ENCODE peak calls at places on chromosome 16, in five cellular contexts. Q is A549, F is transverse colon, S is body of pancreas, C is IMR-90. K is an unnamed sample.

GRCh38 chr16:75122609-75123008 is 6.0 kb upstream of the LDHD start:
- DNase-seq in Q (no peak), C (no peak), F (no peak), S (no peak), K (no peak)

GRCh38 chr16:16183562-16183961 is 39.7 kb downstream of the ABCC6 start:
- DNase-seq in C (no peak), Q (no peak), S (no peak), F (no peak), K (no peak)

GRCh38 chr16:57151369-57151768 is 34.5 kb downstream of the PSME3IP1 start:
- DNase-seq in Q (no peak), F (no peak), C (no peak), S (no peak), K (no peak)

GRCh38 chr16:10170016-10170415 is 12.2 kb downstream of the GRIN2A start:
- DNase-seq in F (no peak), S (no peak), Q (no peak), C (no peak), K (no peak)

GRCh38 chr16:50025544-50025931 is 513 bp downstream of the CNEP1R1 start:
- DNase-seq in F (peak; percentile 20), S (peak; percentile 14), Q (no peak), C (no peak), K (no peak)

GRCh38 chr16:85176541-85177447 is 64.5 kb upstream of the CIBAR2 start:
- DNase-seq in Q (no peak), F (no peak), C (peak; percentile 52), S (no peak), K (no peak)

GRCh38 chr16:23339781-23340180 is 37.7 kb downstream of the SCNN1B start:
- DNase-seq in Q (no peak), C (no peak), F (no peak), S (no peak), K (no peak)

GRCh38 chr16:23009075-23009474 is 140.2 kb downstream of the USP31 start:
- DNase-seq in Q (no peak), F (no peak), S (no peak), C (no peak), K (no peak)

GRCh38 chr16:76531236-76531635 is 254.0 kb downstream of the CNTNAP4 start:
- DNase-seq in C (no peak), F (no peak), S (no peak), Q (no peak), K (no peak)

GRCh38 chr16:15581127-15581815 is 61.7 kb downstream of the MARF1 start:
- DNase-seq in Q (no peak), C (no peak), F (no peak), S (no peak), K (no peak)

GRCh38 chr16:27978876-27979275 is 84.6 kb downstream of the GSG1L start:
- DNase-seq in C (no peak), F (no peak), S (no peak), Q (no peak), K (no peak)
- TF ChIP-seq POLR2A in C (no peak), F (no peak), S (no peak), Q (no peak), K (no peak)

GRCh38 chr16:2449118-2449517 is 10.8 kb upstream of the TEDC2 start:
- DNase-seq in C (no peak), Q (no peak), S (no peak), F (no peak), K (no peak)

GRCh38 chr16:2450535-2450934 is 9.4 kb upstream of the TEDC2 start:
- DNase-seq in S (no peak), F (no peak), C (no peak), Q (no peak), K (no peak)

GRCh38 chr16:2451851-2452320 is 8.0 kb upstream of the TEDC2 start:
- DNase-seq in Q (no peak), S (no peak), F (no peak), C (no peak), K (no peak)

GRCh38 chr16:2450975-2451381 is 8.9 kb upstream of the TEDC2 start:
- DNase-seq in F (no peak), C (no peak), Q (no peak), S (no peak), K (no peak)

GRCh38 chr16:2447920-2448583 is 11.9 kb upstream of the TEDC2 start:
- DNase-seq in C (peak; percentile 61), S (no peak), Q (no peak), F (no peak), K (no peak)
- H3K4me1 ChIP-seq in C (peaks cover 5% of the 10 kb centered on the region), S (no peaks in the 10 kb centered on the region), Q (peaks cover 4% of the 10 kb centered on the region), F (no peaks in the 10 kb centered on the region), K (no peaks in the 10 kb centered on the region)

GRCh38 chr16:67248401-67249177 is at the start of gene SLC9A5:
- DNase-seq in Q (no peak), F (no peak), S (no peak), C (no peak), K (no peak)

GRCh38 chr16:67246081-67246944 is 968 bp downstream of the FHOD1 start:
- DNase-seq in S (peak; percentile 93), Q (peak; percentile 79), C (peak; percentile 85), F (peak; percentile 94), K (peak; percentile 89)

GRCh38 chr16:67249178-67249759 is 490 bp downstream of the SLC9A5 start:
- DNase-seq in C (no peak), F (no peak), Q (no peak), S (no peak), K (no peak)

GRCh38 chr16:67246945-67247697 is at the start of gene FHOD1:
- DNase-seq in C (peak; percentile 92), F (peak; percentile 100), Q (peak; percentile 95), S (peak; percentile 99), K (peak; percentile 97)

DNA sequence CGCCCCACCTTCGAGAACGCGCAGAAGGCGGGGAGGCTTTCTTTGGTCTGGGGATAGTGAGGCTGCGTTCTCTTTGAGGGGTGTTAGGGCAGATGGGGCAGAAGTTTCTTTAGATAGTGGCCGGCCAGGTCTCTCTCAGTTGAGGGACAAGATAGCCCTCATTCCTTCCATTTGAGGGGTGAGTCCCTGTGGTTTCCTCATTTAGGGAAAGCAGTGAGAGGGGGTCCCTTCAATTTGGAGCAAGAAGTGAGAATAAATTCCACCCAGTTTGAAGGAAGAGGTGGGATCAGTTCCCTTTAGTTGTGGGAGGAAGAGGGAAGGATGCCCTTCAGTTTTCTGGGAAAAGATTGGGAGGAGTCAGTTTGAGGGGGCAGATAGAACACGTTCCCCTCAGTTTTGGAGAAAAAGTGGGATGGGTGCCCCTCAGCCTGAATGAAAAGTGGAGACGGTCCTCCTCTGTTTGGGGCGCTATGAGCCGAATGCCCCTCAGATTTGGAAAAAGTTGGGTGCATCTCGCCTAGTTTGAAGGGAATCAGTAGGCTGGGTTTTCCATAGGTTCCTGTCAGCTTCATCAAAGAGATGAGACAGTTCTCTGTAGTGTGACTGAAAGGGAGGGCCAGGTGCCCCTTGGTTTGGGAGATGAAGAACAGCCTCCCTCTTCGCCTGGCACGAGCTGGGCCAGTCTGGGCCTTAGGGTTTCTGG is 568 bp upstream of the FHOD1 start:
- DNase-seq in C (no peak), F (no peak), Q (no peak), S (no peak), K (no peak)
- TF ChIP-seq POLR2A in C (no peak), F (no peak), Q (no peak), S (no peak), K (no peak)

GRCh38 chr16:89351645-89352044 is 134.1 kb downstream of the ZNF778 start:
- DNase-seq in Q (no peak), S (no peak), F (no peak), C (no peak), K (no peak)

GRCh38 chr16:89354325-89354724 is 136.0 kb downstream of the ANKRD11 start:
- DNase-seq in C (no peak), Q (no peak), S (peak; percentile 42), F (no peak), K (no peak)

GRCh38 chr16:89349947-89350633 is 132.6 kb downstream of the ZNF778 start:
- DNase-seq in C (no peak), F (no peak), Q (no peak), S (no peak), K (no peak)

GRCh38 chr16:89350701-89351380 is 133.3 kb downstream of the ZNF778 start:
- DNase-seq in Q (no peak), C (peak; percentile 63), S (no peak), F (no peak), K (no peak)

DNA sequence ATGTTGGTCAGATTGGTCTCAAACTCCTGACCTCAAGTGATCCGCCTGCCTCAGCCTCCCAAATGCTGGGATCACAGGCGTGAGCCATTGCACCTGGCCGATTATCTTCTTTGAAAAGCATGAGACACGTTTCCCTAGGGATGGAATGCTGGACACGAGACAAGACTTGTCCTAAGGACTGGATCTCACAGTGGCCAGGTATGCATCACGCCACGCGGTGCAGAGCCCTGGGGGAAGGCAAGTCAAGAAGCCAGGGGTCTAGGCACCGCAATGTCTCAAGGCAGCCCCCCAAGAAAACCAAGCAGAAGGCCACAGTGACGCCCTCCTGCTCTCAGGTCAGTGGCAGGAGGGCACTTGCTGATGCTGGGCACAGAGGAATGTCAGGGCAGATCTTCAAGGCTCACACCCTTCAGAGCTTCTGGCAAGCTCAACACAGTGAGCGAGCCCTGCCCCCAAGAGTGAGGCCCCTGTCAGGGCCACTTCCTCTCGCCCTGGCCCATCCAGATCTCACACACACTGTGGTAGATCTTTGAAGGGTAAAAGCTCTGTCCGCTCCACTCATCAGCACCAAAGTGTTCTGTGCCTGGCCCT is 134.7 kb downstream of the ZNF778 start:
- DNase-seq in Q (no peak), C (no peak), F (no peak), S (no peak), K (no peak)
- H3K4me1 ChIP-seq in Q (peaks cover 62% of the 10 kb centered on the region), C (peaks cover 9% of the 10 kb centered on the region), F (peaks cover 8% of the 10 kb centered on the region), S (peaks cover 52% of the 10 kb centered on the region), K (peaks cover 6% of the 10 kb centered on the region)

DNA sequence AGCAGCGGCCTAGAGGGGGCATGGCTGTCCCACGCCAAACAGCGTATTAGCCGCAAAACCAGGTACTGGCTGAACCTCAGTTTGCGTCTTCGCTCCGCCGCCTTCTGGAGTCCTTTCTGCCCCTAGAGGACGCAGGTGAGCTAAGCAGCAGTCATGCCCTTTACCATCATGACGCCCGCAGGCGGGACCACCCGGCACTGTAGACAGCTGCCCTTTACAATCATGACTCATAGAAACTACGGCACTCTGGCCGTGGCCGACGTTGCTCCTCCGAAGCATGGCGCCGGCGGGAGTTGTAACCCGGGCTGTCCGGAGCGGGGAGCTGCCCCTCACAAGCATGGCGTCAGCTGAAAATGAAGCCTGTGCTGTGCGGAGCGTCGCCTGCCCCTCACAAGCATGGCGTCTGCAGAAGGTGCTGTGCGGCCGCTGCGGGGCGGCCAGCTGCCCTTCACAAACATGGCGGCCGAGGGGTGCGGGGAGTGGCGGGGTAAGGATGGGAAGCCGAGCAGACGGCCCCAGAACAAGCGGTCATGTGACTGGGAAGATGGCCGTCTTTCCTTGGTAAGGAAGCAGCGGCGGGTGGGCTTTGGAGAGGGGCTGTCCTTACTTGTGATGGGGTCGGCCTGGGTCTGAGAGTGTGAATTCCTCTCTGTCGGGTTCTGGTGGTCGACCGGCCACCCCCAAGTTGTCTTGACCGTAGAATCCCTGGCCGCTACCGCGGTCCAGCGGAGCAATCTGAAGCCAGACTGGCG is at the start of gene VPS35L:
- DNase-seq in F (peak; percentile 98), Q (peak; percentile 99), S (peak; percentile 98), C (peak; percentile 99), K (peak; percentile 90)
- TF ChIP-seq POLR2A in F (peak; percentile 45), Q (peak; percentile 70), S (peak; percentile 89), C (peak; percentile 92), K (peak; percentile 50)